ENCODE peak calls at places on chromosomes 13 and 19, in ten cellular contexts. One of them, this sample, is unnamed.

GRCh38 chr13:23651887-23652286 is 81.7 kb downstream of the TNFRSF19 start:
- DNase-seq in activated CD4-positive, alpha-beta T cell treated with anti-CD3 and anti-CD28 coated beads, Interleukin-2, amount 50 U/mL, for 1 hour: no peak
- DNase-seq in body of pancreas: no peak
- DNase-seq in astrocyte of the hippocampus: no peak
- DNase-seq in activated naive CD4-positive, alpha-beta T cell treated with anti-CD3 and anti-CD28 coated beads, Interleukin-2, amount 10 ng/mL, durations not matched to agents 7 days and 5 days: no peak
- DNase-seq in NCI-H146: no peak
- DNase-seq in naive thymus-derived CD8-positive, alpha-beta T cell: no peak
- DNase-seq in naive thymus-derived CD4-positive, alpha-beta T cell: no peak
- DNase-seq in tibial nerve: no peak
- DNase-seq in neuronal stem cell: no peak
- DNase-seq in this sample: no peak

GRCh38 chr13:42836930-42837329 is 55.5 kb downstream of the FAM216B start:
- DNase-seq in astrocyte of the hippocampus: peak
- DNase-seq in naive thymus-derived CD4-positive, alpha-beta T cell: no peak
- DNase-seq in neuronal stem cell: no peak
- DNase-seq in naive thymus-derived CD8-positive, alpha-beta T cell: no peak
- DNase-seq in activated naive CD4-positive, alpha-beta T cell treated with anti-CD3 and anti-CD28 coated beads, Interleukin-2, amount 10 ng/mL, durations not matched to agents 7 days and 5 days: no peak
- DNase-seq in activated CD4-positive, alpha-beta T cell treated with anti-CD3 and anti-CD28 coated beads, Interleukin-2, amount 50 U/mL, for 1 hour: no peak
- DNase-seq in body of pancreas: peak
- DNase-seq in tibial nerve: no peak
- DNase-seq in NCI-H146: peak
- DNase-seq in this sample: peak

GRCh38 chr19:51735759-51736449 is 12.1 kb upstream of the HAS1 start:
- DNase-seq in tibial nerve: peak
- DNase-seq in body of pancreas: peak
- DNase-seq in activated naive CD4-positive, alpha-beta T cell treated with anti-CD3 and anti-CD28 coated beads, Interleukin-2, amount 10 ng/mL, durations not matched to agents 7 days and 5 days: no peak
- DNase-seq in astrocyte of the hippocampus: no peak
- DNase-seq in naive thymus-derived CD8-positive, alpha-beta T cell: no peak
- DNase-seq in naive thymus-derived CD4-positive, alpha-beta T cell: no peak
- DNase-seq in activated CD4-positive, alpha-beta T cell treated with anti-CD3 and anti-CD28 coated beads, Interleukin-2, amount 50 U/mL, for 1 hour: no peak
- DNase-seq in neuronal stem cell: no peak
- DNase-seq in NCI-H146: no peak
- DNase-seq in this sample: peak

GRCh38 chr19:13881231-13881691 is 4.3 kb downstream of the NANOS3 start:
- DNase-seq in tibial nerve: no peak
- DNase-seq in activated CD4-positive, alpha-beta T cell treated with anti-CD3 and anti-CD28 coated beads, Interleukin-2, amount 50 U/mL, for 1 hour: no peak
- DNase-seq in naive thymus-derived CD8-positive, alpha-beta T cell: no peak
- DNase-seq in naive thymus-derived CD4-positive, alpha-beta T cell: no peak
- DNase-seq in astrocyte of the hippocampus: peak
- DNase-seq in body of pancreas: no peak
- DNase-seq in NCI-H146: no peak
- DNase-seq in activated naive CD4-positive, alpha-beta T cell treated with anti-CD3 and anti-CD28 coated beads, Interleukin-2, amount 10 ng/mL, durations not matched to agents 7 days and 5 days: peak
- DNase-seq in neuronal stem cell: no peak
- DNase-seq in this sample: no peak

GRCh38 chr19:46731584-46731983 is 14.3 kb upstream of the FKRP start:
- DNase-seq in naive thymus-derived CD4-positive, alpha-beta T cell: no peak
- DNase-seq in activated naive CD4-positive, alpha-beta T cell treated with anti-CD3 and anti-CD28 coated beads, Interleukin-2, amount 10 ng/mL, durations not matched to agents 7 days and 5 days: no peak
- DNase-seq in tibial nerve: no peak
- DNase-seq in astrocyte of the hippocampus: peak
- DNase-seq in body of pancreas: no peak
- DNase-seq in NCI-H146: no peak
- DNase-seq in naive thymus-derived CD8-positive, alpha-beta T cell: no peak
- DNase-seq in neuronal stem cell: no peak
- DNase-seq in activated CD4-positive, alpha-beta T cell treated with anti-CD3 and anti-CD28 coated beads, Interleukin-2, amount 50 U/mL, for 1 hour: no peak
- DNase-seq in this sample: no peak

GRCh38 chr13:58933475-58933874 is 1230.3 kb downstream of the DIAPH3 start:
- DNase-seq in neuronal stem cell: no peak
- DNase-seq in tibial nerve: no peak
- DNase-seq in activated CD4-positive, alpha-beta T cell treated with anti-CD3 and anti-CD28 coated beads, Interleukin-2, amount 50 U/mL, for 1 hour: no peak
- DNase-seq in NCI-H146: no peak
- DNase-seq in naive thymus-derived CD4-positive, alpha-beta T cell: no peak
- DNase-seq in astrocyte of the hippocampus: no peak
- DNase-seq in activated naive CD4-positive, alpha-beta T cell treated with anti-CD3 and anti-CD28 coated beads, Interleukin-2, amount 10 ng/mL, durations not matched to agents 7 days and 5 days: no peak
- DNase-seq in naive thymus-derived CD8-positive, alpha-beta T cell: no peak
- DNase-seq in body of pancreas: no peak
- DNase-seq in this sample: no peak

GRCh38 chr19:13705201-13705600 is 59.1 kb upstream of the MRI1 start:
- DNase-seq in astrocyte of the hippocampus: no peak
- DNase-seq in NCI-H146: no peak
- DNase-seq in tibial nerve: no peak
- DNase-seq in neuronal stem cell: no peak
- DNase-seq in body of pancreas: no peak
- DNase-seq in activated CD4-positive, alpha-beta T cell treated with anti-CD3 and anti-CD28 coated beads, Interleukin-2, amount 50 U/mL, for 1 hour: no peak
- DNase-seq in naive thymus-derived CD4-positive, alpha-beta T cell: no peak
- DNase-seq in naive thymus-derived CD8-positive, alpha-beta T cell: no peak
- DNase-seq in activated naive CD4-positive, alpha-beta T cell treated with anti-CD3 and anti-CD28 coated beads, Interleukin-2, amount 10 ng/mL, durations not matched to agents 7 days and 5 days: no peak
- DNase-seq in this sample: no peak

GRCh38 chr13:33512880-33513554 is 227.5 kb upstream of the STARD13 start:
- DNase-seq in astrocyte of the hippocampus: no peak
- DNase-seq in activated naive CD4-positive, alpha-beta T cell treated with anti-CD3 and anti-CD28 coated beads, Interleukin-2, amount 10 ng/mL, durations not matched to agents 7 days and 5 days: no peak
- DNase-seq in tibial nerve: no peak
- DNase-seq in naive thymus-derived CD8-positive, alpha-beta T cell: no peak
- DNase-seq in NCI-H146: no peak
- DNase-seq in body of pancreas: no peak
- DNase-seq in neuronal stem cell: no peak
- DNase-seq in activated CD4-positive, alpha-beta T cell treated with anti-CD3 and anti-CD28 coated beads, Interleukin-2, amount 50 U/mL, for 1 hour: no peak
- DNase-seq in naive thymus-derived CD4-positive, alpha-beta T cell: no peak
- DNase-seq in this sample: no peak

GRCh38 chr13:38053896-38054295 is 184.3 kb upstream of the TRPC4 start:
- DNase-seq in activated naive CD4-positive, alpha-beta T cell treated with anti-CD3 and anti-CD28 coated beads, Interleukin-2, amount 10 ng/mL, durations not matched to agents 7 days and 5 days: no peak
- DNase-seq in tibial nerve: no peak
- DNase-seq in neuronal stem cell: no peak
- DNase-seq in body of pancreas: no peak
- DNase-seq in activated CD4-positive, alpha-beta T cell treated with anti-CD3 and anti-CD28 coated beads, Interleukin-2, amount 50 U/mL, for 1 hour: no peak
- DNase-seq in naive thymus-derived CD8-positive, alpha-beta T cell: no peak
- DNase-seq in NCI-H146: no peak
- DNase-seq in naive thymus-derived CD4-positive, alpha-beta T cell: no peak
- DNase-seq in astrocyte of the hippocampus: no peak
- DNase-seq in this sample: no peak

GRCh38 chr13:109387438-109387837 is 398.9 kb downstream of the IRS2 start:
- DNase-seq in neuronal stem cell: no peak
- DNase-seq in activated CD4-positive, alpha-beta T cell treated with anti-CD3 and anti-CD28 coated beads, Interleukin-2, amount 50 U/mL, for 1 hour: no peak
- DNase-seq in activated naive CD4-positive, alpha-beta T cell treated with anti-CD3 and anti-CD28 coated beads, Interleukin-2, amount 10 ng/mL, durations not matched to agents 7 days and 5 days: no peak
- DNase-seq in NCI-H146: no peak
- DNase-seq in body of pancreas: no peak
- DNase-seq in astrocyte of the hippocampus: no peak
- DNase-seq in naive thymus-derived CD8-positive, alpha-beta T cell: no peak
- DNase-seq in tibial nerve: no peak
- DNase-seq in naive thymus-derived CD4-positive, alpha-beta T cell: no peak
- DNase-seq in this sample: no peak

GRCh38 chr13:101845501-101846012 is 393.1 kb downstream of the ITGBL1 start:
- DNase-seq in naive thymus-derived CD8-positive, alpha-beta T cell: no peak
- DNase-seq in body of pancreas: no peak
- DNase-seq in neuronal stem cell: no peak
- DNase-seq in tibial nerve: no peak
- DNase-seq in naive thymus-derived CD4-positive, alpha-beta T cell: no peak
- DNase-seq in NCI-H146: no peak
- DNase-seq in astrocyte of the hippocampus: peak
- DNase-seq in activated CD4-positive, alpha-beta T cell treated with anti-CD3 and anti-CD28 coated beads, Interleukin-2, amount 50 U/mL, for 1 hour: no peak
- DNase-seq in activated naive CD4-positive, alpha-beta T cell treated with anti-CD3 and anti-CD28 coated beads, Interleukin-2, amount 10 ng/mL, durations not matched to agents 7 days and 5 days: no peak
- DNase-seq in this sample: no peak

This sample was measured in AG20443.